ENCODE peak calls at places on chromosomes 2 and 18, in nine cellular contexts. One of them, this sample, is unnamed.

GRCh38 chr2:49770919-49771318 is 616.6 kb upstream of the FSHR start:
- DNase-seq in endodermal cell: peak
- DNase-seq in A673: peak
- DNase-seq in M059J: peak
- DNase-seq in SK-N-SH: peak
- DNase-seq in SJCRH30: peak
- DNase-seq in activated effector memory CD4-positive, alpha-beta T cell treated with Interleukin-2 at 50 U/mL for 16 hours: no peak
- DNase-seq in A549: no peak
- DNase-seq in activated CD8-positive, alpha-beta memory T cell treated with anti-CD3 and anti-CD28 coated beads for 48 hours: no peak
- DNase-seq in this sample: peak

GRCh38 chr2:217988840-217989204 is 14.0 kb downstream of the TNS1 start:
- DNase-seq in activated effector memory CD4-positive, alpha-beta T cell treated with Interleukin-2 at 50 U/mL for 16 hours: no peak
- DNase-seq in activated CD8-positive, alpha-beta memory T cell treated with anti-CD3 and anti-CD28 coated beads for 48 hours: no peak
- DNase-seq in A673: no peak
- DNase-seq in A549: no peak
- DNase-seq in M059J: peak
- DNase-seq in endodermal cell: no peak
- DNase-seq in SK-N-SH: no peak
- DNase-seq in SJCRH30: no peak
- DNase-seq in this sample: no peak

GRCh38 chr18:22283397-22283796 is 114.0 kb downstream of the GATA6 start:
- DNase-seq in SJCRH30: no peak
- DNase-seq in SK-N-SH: no peak
- DNase-seq in A673: peak
- DNase-seq in endodermal cell: no peak
- DNase-seq in A549: no peak
- DNase-seq in activated effector memory CD4-positive, alpha-beta T cell treated with Interleukin-2 at 50 U/mL for 16 hours: no peak
- DNase-seq in M059J: peak
- DNase-seq in activated CD8-positive, alpha-beta memory T cell treated with anti-CD3 and anti-CD28 coated beads for 48 hours: no peak
- DNase-seq in this sample: no peak

GRCh38 chr2:41194235-41194634 is 742.3 kb upstream of the SLC8A1 start:
- DNase-seq in SK-N-SH: peak
- DNase-seq in M059J: peak
- DNase-seq in activated effector memory CD4-positive, alpha-beta T cell treated with Interleukin-2 at 50 U/mL for 16 hours: no peak
- DNase-seq in A673: peak
- DNase-seq in A549: no peak
- DNase-seq in SJCRH30: peak
- DNase-seq in activated CD8-positive, alpha-beta memory T cell treated with anti-CD3 and anti-CD28 coated beads for 48 hours: no peak
- DNase-seq in endodermal cell: no peak
- DNase-seq in this sample: no peak

GRCh38 chr2:120481446-120482194 is 135.7 kb downstream of the INHBB start:
- DNase-seq in SJCRH30: no peak
- DNase-seq in A549: no peak
- DNase-seq in M059J: no peak
- DNase-seq in SK-N-SH: no peak
- DNase-seq in activated CD8-positive, alpha-beta memory T cell treated with anti-CD3 and anti-CD28 coated beads for 48 hours: no peak
- DNase-seq in endodermal cell: no peak
- DNase-seq in A673: no peak
- DNase-seq in activated effector memory CD4-positive, alpha-beta T cell treated with Interleukin-2 at 50 U/mL for 16 hours: no peak
- DNase-seq in this sample: no peak

GRCh38 chr18:49274188-49274714 is 186.2 kb downstream of the DYM start:
- DNase-seq in endodermal cell: no peak
- DNase-seq in M059J: no peak
- DNase-seq in A673: peak
- DNase-seq in SK-N-SH: no peak
- DNase-seq in A549: no peak
- DNase-seq in activated CD8-positive, alpha-beta memory T cell treated with anti-CD3 and anti-CD28 coated beads for 48 hours: no peak
- DNase-seq in activated effector memory CD4-positive, alpha-beta T cell treated with Interleukin-2 at 50 U/mL for 16 hours: no peak
- DNase-seq in SJCRH30: no peak
- DNase-seq in this sample: no peak

GRCh38 chr2:151826737-151827157 is 1.5 kb downstream of the ARL5A start:
- DNase-seq in SJCRH30: no peak
- DNase-seq in SK-N-SH: peak
- DNase-seq in endodermal cell: no peak
- DNase-seq in A549: no peak
- DNase-seq in activated CD8-positive, alpha-beta memory T cell treated with anti-CD3 and anti-CD28 coated beads for 48 hours: no peak
- DNase-seq in activated effector memory CD4-positive, alpha-beta T cell treated with Interleukin-2 at 50 U/mL for 16 hours: no peak
- DNase-seq in M059J: no peak
- DNase-seq in A673: no peak
- DNase-seq in this sample: no peak

GRCh38 chr2:134601266-134601665 is 117.5 kb downstream of the TMEM163 start:
- DNase-seq in SK-N-SH: no peak
- DNase-seq in activated CD8-positive, alpha-beta memory T cell treated with anti-CD3 and anti-CD28 coated beads for 48 hours: no peak
- DNase-seq in activated effector memory CD4-positive, alpha-beta T cell treated with Interleukin-2 at 50 U/mL for 16 hours: no peak
- DNase-seq in endodermal cell: no peak
- DNase-seq in A549: no peak
- DNase-seq in A673: no peak
- DNase-seq in M059J: no peak
- DNase-seq in SJCRH30: no peak
- DNase-seq in this sample: peak

GRCh38 chr2:214671330-214671850 is 138.1 kb downstream of the BARD1 start:
- DNase-seq in activated effector memory CD4-positive, alpha-beta T cell treated with Interleukin-2 at 50 U/mL for 16 hours: no peak
- DNase-seq in SK-N-SH: no peak
- DNase-seq in A673: no peak
- DNase-seq in endodermal cell: no peak
- DNase-seq in M059J: no peak
- DNase-seq in A549: no peak
- DNase-seq in activated CD8-positive, alpha-beta memory T cell treated with anti-CD3 and anti-CD28 coated beads for 48 hours: no peak
- DNase-seq in SJCRH30: no peak
- DNase-seq in this sample: no peak

GRCh38 chr2:217218269-217219140 is 358.6 kb upstream of the TNP1 start:
- DNase-seq in A549: no peak
- DNase-seq in SK-N-SH: no peak
- DNase-seq in activated effector memory CD4-positive, alpha-beta T cell treated with Interleukin-2 at 50 U/mL for 16 hours: no peak
- DNase-seq in M059J: peak
- DNase-seq in SJCRH30: peak
- DNase-seq in A673: no peak
- DNase-seq in activated CD8-positive, alpha-beta memory T cell treated with anti-CD3 and anti-CD28 coated beads for 48 hours: no peak
- DNase-seq in endodermal cell: no peak
- DNase-seq in this sample: no peak